ENCODE peak calls at places on chromosomes 16 and 17, in seven cellular contexts. A, B, Q, G, K, N and S are unnamed samples.

GRCh38 chr16:51431517-51432241 is 280.6 kb upstream of the SALL1 start:
- DNase-seq in Q (no peak), B (peak), K (peak), G (peak), A (peak), N (no peak), S (peak)

GRCh38 chr16:73711441-73712080 is 585.1 kb upstream of the PSMD7 start:
- DNase-seq in G (no peak), K (no peak), N (no peak), A (no peak), B (no peak), Q (no peak), S (no peak)

GRCh38 chr16:27238016-27238587 is 30.5 kb downstream of the NSMCE1 start:
- DNase-seq in B (no peak), Q (peak), G (no peak), K (peak), N (no peak), A (no peak), S (no peak)

GRCh38 chr16:85466989-85467388 is 146.1 kb upstream of the GSE1 start:
- DNase-seq in B (no peak), N (no peak), Q (no peak), G (no peak), K (no peak), A (no peak), S (no peak)

GRCh38 chr16:84774810-84775209 is 45.0 kb upstream of the CRISPLD2 start:
- DNase-seq in K (no peak), G (peak), N (no peak), A (no peak), Q (no peak), B (no peak), S (peak)

GRCh38 chr17:82859431-82860403 is 19.9 kb upstream of the ZNF750 start:
- DNase-seq in A (peak), B (peak), Q (peak), N (no peak), K (peak), G (peak), S (no peak)

GRCh38 chr17:42809250-42809649 is 10.6 kb downstream of the CNTD1 start:
- DNase-seq in K (no peak), N (no peak), Q (no peak), B (peak), G (peak), A (no peak), S (peak)

GRCh38 chr17:13835151-13835550 is 233.4 kb upstream of the HS3ST3A1 start:
- DNase-seq in Q (no peak), A (no peak), B (no peak), G (no peak), N (no peak), K (no peak), S (no peak)

GRCh38 chr16:66357523-66357928 is 9.0 kb upstream of the CDH5 start:
- DNase-seq in K (peak), Q (no peak), N (peak), A (peak), B (peak), G (peak), S (peak)

DNA sequence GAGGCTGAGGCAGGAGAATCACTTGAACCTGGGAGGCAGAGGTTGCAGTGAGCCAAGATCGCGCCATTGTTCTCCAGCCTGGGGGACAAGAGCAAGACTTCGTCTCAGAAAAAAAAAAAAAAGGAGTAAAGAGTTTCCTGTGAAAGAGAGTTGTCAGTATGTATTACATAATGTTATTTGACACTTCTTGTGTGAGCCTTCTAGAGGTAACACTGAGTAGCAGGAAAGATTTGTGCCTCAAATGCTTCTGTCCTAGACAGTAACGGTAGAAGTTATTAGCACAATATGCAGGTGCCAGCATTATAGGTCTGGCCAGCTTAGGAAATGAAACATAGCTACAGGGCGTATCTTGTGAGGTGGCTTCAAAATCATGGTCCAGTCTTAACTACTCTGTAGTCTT is 6.2 kb downstream of the RPS6KB1 start:
- DNase-seq in A (no peak), B (no peak), Q (no peak), K (no peak), G (peak), N (no peak), S (peak)
- TF ChIP-seq CTCF in A (no peak), B (no peak), Q (no peak), K (no peak), G (peak), N (no peak), S (no peak)

GRCh38 chr17:57401556-57402488 is 145.5 kb downstream of the MSI2 start:
- DNase-seq in A (peak), Q (no peak), K (no peak), G (no peak), B (no peak), N (no peak), S (no peak)
- TF ChIP-seq CTCF in A (peak), Q (no peak), K (no peak), G (no peak), B (no peak), N (no peak), S (peak)

GRCh38 chr17:36000730-36001108 is 634 bp downstream of the CCL15 start:
- DNase-seq in K (peak), A (no peak), N (no peak), B (no peak), Q (no peak), G (no peak), S (no peak)
- TF ChIP-seq CTCF in K (no peak), A (no peak), N (no peak), B (no peak), Q (no peak), G (no peak), S (no peak)

GRCh38 chr17:75773808-75774470 is 8.9 kb upstream of the GALK1 start:
- DNase-seq in Q (no peak), B (no peak), G (no peak), A (no peak), K (peak), N (no peak), S (no peak)
- TF ChIP-seq CTCF in Q (no peak), B (no peak), G (peak), A (peak), K (no peak), N (no peak), S (no peak)

DNA sequence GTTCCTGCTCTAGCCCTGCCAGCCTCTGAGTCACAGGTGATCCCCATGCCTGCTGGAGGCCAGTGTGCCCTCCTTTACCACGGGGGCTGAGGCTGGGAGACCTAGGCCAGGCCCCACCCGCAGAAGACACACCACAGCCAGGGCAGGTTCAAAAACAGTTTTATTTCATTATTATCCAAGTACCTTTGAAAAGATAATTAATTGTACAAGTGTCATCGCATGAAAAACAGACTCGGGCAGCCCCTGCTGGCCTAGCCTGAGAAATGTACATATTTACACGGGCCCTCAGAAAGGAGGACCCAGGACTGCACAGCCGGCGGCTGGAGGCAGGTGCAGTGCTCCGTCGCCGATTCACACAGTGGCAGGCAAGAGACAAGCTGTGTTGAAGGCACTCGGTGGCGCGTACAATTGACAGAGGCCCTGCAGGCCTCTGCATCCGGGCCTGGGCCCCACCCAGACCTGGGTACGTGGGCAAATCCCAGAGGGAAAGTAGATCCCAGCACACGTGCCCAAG is 4.4 kb downstream of the PDIA2 start:
- DNase-seq in B (no peak), A (no peak), Q (no peak), K (no peak), N (no peak), G (no peak), S (no peak)
- TF ChIP-seq CTCF in B (no peak), A (no peak), Q (no peak), K (no peak), N (no peak), G (peak), S (peak)

DNA sequence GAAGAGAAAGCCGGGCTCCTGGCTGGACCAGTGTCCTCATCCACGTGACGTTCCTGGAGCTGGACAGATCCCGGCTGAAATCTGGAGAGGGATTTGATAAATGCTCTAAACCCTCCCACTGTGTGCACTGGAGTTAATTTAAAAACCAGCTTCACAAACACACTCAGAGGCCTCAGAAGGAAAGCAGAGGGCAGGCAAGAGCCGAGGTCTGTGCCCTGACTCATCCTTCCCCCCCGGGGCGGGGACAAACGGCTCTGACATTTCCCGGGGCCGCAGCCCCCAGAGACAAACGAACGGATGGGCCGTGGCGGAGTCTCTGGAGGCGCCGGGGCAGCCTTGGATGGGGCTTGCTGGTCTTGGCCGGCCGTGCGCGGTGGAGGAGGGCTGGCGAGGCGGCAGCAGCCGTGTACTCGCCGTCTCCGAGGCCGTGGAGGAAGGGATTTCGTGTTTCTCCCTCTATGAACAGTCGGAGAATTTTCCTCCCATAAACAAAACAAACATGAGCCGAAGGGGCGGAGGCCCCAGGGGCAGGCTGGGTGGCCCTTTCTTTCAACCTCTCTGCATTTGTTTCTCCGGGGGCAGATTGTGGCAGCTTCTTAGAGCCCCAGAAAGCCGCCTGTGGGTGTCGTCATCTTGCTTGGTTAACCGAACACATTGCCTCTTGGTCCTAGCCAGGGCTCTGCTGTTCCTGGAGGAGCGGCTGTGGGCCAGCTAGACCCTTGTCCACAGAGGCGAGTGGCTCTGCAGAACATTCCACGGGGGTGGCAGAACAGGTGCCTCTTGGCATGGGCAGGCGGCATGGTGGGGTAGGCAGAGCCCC is 94.3 kb downstream of the NTN1 start:
- DNase-seq in K (peak), N (no peak), Q (peak), A (peak), B (peak), G (peak), S (no peak)
- TF ChIP-seq CTCF in K (no peak), N (no peak), Q (no peak), A (peak), B (peak), G (no peak), S (peak)

GRCh38 chr17:10631048-10631700 is 25.9 kb downstream of the MYH3 start:
- DNase-seq in K (peak), N (no peak), G (peak), B (no peak), A (peak), Q (no peak), S (no peak)
- TF ChIP-seq CTCF in K (peak), N (peak), G (peak), B (peak), A (peak), Q (peak), S (peak)